ENCODE peak calls at places on chromosomes 4 and X, in seven cellular contexts. Q is mucosa of gallbladder; D is stimulated activated CD4-positive, alpha-beta T cell treated with anti-CD3 and anti-CD28 coated beads, Interleukin-15, amount 100 ng/mL, for 1 hour; T is AG04450; W is NCI-H748 treated with DMSO at 0.1 percent for 48 hours; O is osteoblast; C is Caki2. P is an unnamed sample.

GRCh38 chr4:54659213-54660144 is 1.7 kb downstream of the KIT start:
- DNase-seq in Q (no peak), D (no peak), T (no peak), W (peak), O (no peak), C (no peak), P (no peak)

GRCh38 chr4:169384741-169385140 is 114.0 kb upstream of the SH3RF1 start:
- DNase-seq in Q (no peak), D (no peak), T (no peak), W (no peak), O (no peak), C (no peak), P (no peak)

GRCh38 chr4:34633216-34633615 is 1611.1 kb downstream of the ARAP2 start:
- DNase-seq in Q (no peak), D (no peak), T (no peak), W (no peak), O (no peak), C (no peak), P (no peak)

GRCh38 chrX:51406688-51407519 is 74.3 kb downstream of the NUDT10 start:
- DNase-seq in Q (no peak), D (no peak), T (no peak), W (no peak), O (peak), C (no peak), P (no peak)

GRCh38 chr4:105715692-105716278 is 7.2 kb downstream of the GSTCD start:
- DNase-seq in Q (no peak), D (no peak), T (no peak), W (peak), O (no peak), C (peak), P (no peak)

GRCh38 chrX:105715746-105716145 is 106.6 kb upstream of the NRK start:
- DNase-seq in Q (no peak), D (no peak), T (no peak), W (no peak), O (no peak), C (no peak), P (no peak)

GRCh38 chrX:24341795-24342194 is 18.6 kb upstream of the SUPT20HL1 start:
- DNase-seq in Q (no peak), D (no peak), T (peak), W (no peak), O (no peak), C (no peak), P (no peak)

GRCh38 chr4:52945499-52945898 is 83.4 kb downstream of the RASL11B start:
- DNase-seq in Q (no peak), D (no peak), T (no peak), W (no peak), O (no peak), C (no peak), P (no peak)

GRCh38 chrX:123698979-123699378 is 33.9 kb downstream of the THOC2 start:
- DNase-seq in Q (no peak), D (no peak), T (no peak), W (no peak), O (peak), C (no peak), P (no peak)

GRCh38 chr4:100657187-100657586 is 139.4 kb upstream of the EMCN start:
- DNase-seq in Q (no peak), D (no peak), T (no peak), W (no peak), O (no peak), C (no peak), P (no peak)

GRCh38 chrX:35682481-35682880 is 115.7 kb upstream of the MAGEB16 start:
- DNase-seq in Q (no peak), D (no peak), T (no peak), W (no peak), O (no peak), C (no peak), P (no peak)

GRCh38 chr4:83010111-83010521 is 507 bp downstream of the LIN54 start:
- DNase-seq in Q (no peak), D (no peak), T (no peak), W (no peak), O (peak), C (peak), P (no peak)

GRCh38 chrX:115589419-115589818 is 28.4 kb downstream of the PLS3 start:
- DNase-seq in Q (no peak), D (no peak), T (no peak), W (no peak), O (no peak), C (peak), P (no peak)

GRCh38 chrX:34810364-34810763 is 132.2 kb upstream of the FAM47B start:
- DNase-seq in Q (no peak), D (no peak), T (no peak), W (no peak), O (peak), C (no peak), P (no peak)

GRCh38 chr4:37903901-37904300 is 13.0 kb downstream of the TBC1D1 start:
- DNase-seq in Q (no peak), D (no peak), T (no peak), W (no peak), O (no peak), C (no peak), P (no peak)

GRCh38 chrX:40402771-40403533 is 177.8 kb upstream of the ATP6AP2 start:
- DNase-seq in Q (peak), D (no peak), T (peak), W (no peak), O (peak), C (peak), P (no peak)

GRCh38 chrX:40085086-40085551 is 12.6 kb downstream of the BCOR start:
- DNase-seq in Q (peak), D (no peak), T (peak), W (no peak), O (peak), C (no peak), P (no peak)

GRCh38 chr4:168480991-168481588 is 798 bp upstream of the DDX60L start:
- DNase-seq in Q (peak), D (no peak), T (peak), W (no peak), O (peak), C (peak), P (peak)

GRCh38 chr4:123092603-123093002 is 170.2 kb upstream of the NUDT6 start:
- DNase-seq in Q (no peak), D (no peak), T (no peak), W (no peak), O (no peak), C (no peak), P (no peak)

GRCh38 chrX:137568741-137569469 is 3.0 kb downstream of the ZIC3 start:
- DNase-seq in Q (no peak), D (no peak), T (no peak), W (peak), O (no peak), C (no peak), P (no peak)

GRCh38 chrX:129488359-129488758 is 34.9 kb downstream of the SMARCA1 start:
- DNase-seq in Q (no peak), D (no peak), T (no peak), W (no peak), O (no peak), C (no peak), P (no peak)

GRCh38 chr4:174230148-174230547 is 53.3 kb downstream of the FBXO8 start:
- DNase-seq in Q (no peak), D (no peak), T (no peak), W (no peak), O (no peak), C (no peak), P (no peak)

GRCh38 chrX:15939737-15940136 is 85.1 kb upstream of the AP1S2 start:
- DNase-seq in Q (no peak), D (no peak), T (no peak), W (no peak), O (no peak), C (no peak), P (no peak)

GRCh38 chr4:187687701-187688100 is 307.9 kb upstream of the ZFP42 start:
- DNase-seq in Q (no peak), D (no peak), T (no peak), W (no peak), O (no peak), C (no peak), P (no peak)

GRCh38 chr4:172850838-172851237 is 317.8 kb upstream of the GALNT7 start:
- DNase-seq in Q (no peak), D (no peak), T (peak), W (no peak), O (no peak), C (peak), P (no peak)

GRCh38 chr4:164312671-164313070 is 441.3 kb upstream of the SMIM31 start:
- DNase-seq in Q (no peak), D (no peak), T (no peak), W (no peak), O (no peak), C (no peak), P (no peak)

GRCh38 chrX:72268601-72269365 is 8.3 kb downstream of the RPS4X start:
- DNase-seq in Q (no peak), D (no peak), T (peak), W (no peak), O (peak), C (no peak), P (no peak)